ENCODE peak calls at places on chromosome 19, in four cellular contexts. P is lung, Y is RWPE1, R is nephron progenitor cell. O is an unnamed sample.

GRCh38 chr19:2636142-2636896 is 66.2 kb downstream of the GNG7 start:
- DNase-seq in Y (no peak), P (no peak), R (peak), O (no peak)

GRCh38 chr19:50500060-50500752 is 10.8 kb downstream of the JOSD2 start:
- DNase-seq in P (no peak), Y (no peak), R (peak), O (peak)

GRCh38 chr19:17081672-17082630 is 6.4 kb downstream of the MYO9B start:
- DNase-seq in Y (no peak), R (no peak), P (no peak), O (peak)

GRCh38 chr19:14561832-14562351 is 10.0 kb downstream of the NDUFB7 start:
- DNase-seq in R (no peak), P (no peak), Y (peak), O (peak)

GRCh38 chr19:17871878-17872250 is at the start of gene SLC5A5:
- DNase-seq in P (no peak), R (peak), Y (no peak), O (peak)

GRCh38 chr19:39539165-39539518 is 819 bp downstream of the EID2 start:
- DNase-seq in R (no peak), P (no peak), Y (peak), O (no peak)

GRCh38 chr19:18460900-18461299 is 23.0 kb upstream of the ISYNA1 start:
- DNase-seq in R (no peak), Y (no peak), P (no peak), O (no peak)

GRCh38 chr19:12450817-12451216 is 10.0 kb upstream of the ZNF443 start:
- DNase-seq in R (peak), Y (no peak), P (no peak), O (no peak)

GRCh38 chr19:55252760-55253159 is 6.1 kb downstream of the PPP6R1 start:
- DNase-seq in Y (no peak), R (no peak), P (no peak), O (no peak)

GRCh38 chr19:4362871-4363545 is 19.6 kb downstream of the MPND start:
- DNase-seq in P (no peak), R (no peak), Y (no peak), O (no peak)

GRCh38 chr19:12325690-12326089 is 7.7 kb downstream of the ZNF563 start:
- DNase-seq in P (no peak), R (no peak), Y (no peak), O (no peak)

GRCh38 chr19:13260883-13261653 is 110.9 kb downstream of the IER2 start:
- DNase-seq in R (no peak), Y (peak), P (no peak), O (no peak)

GRCh38 chr19:48292798-48293197 is 22.9 kb downstream of the ZNF114 start:
- DNase-seq in Y (peak), R (no peak), P (no peak), O (no peak)

GRCh38 chr19:18895828-18896341 is at the start of gene CERS1:
- DNase-seq in P (no peak), R (peak), Y (no peak), O (peak)

GRCh38 chr19:754530-754929 is 3.6 kb downstream of the MISP start:
- DNase-seq in R (no peak), Y (no peak), P (no peak), O (no peak)
- TF ChIP-seq CTCF in R (no peak), Y (no peak), P (no peak), O (no peak)

GRCh38 chr19:51777570-51778460 is 16.8 kb downstream of the FPR2 start:
- DNase-seq in R (peak), P (peak), Y (peak), O (peak)
- TF ChIP-seq CTCF in R (peak), P (peak), Y (peak), O (peak)

GRCh38 chr19:30170495-30171137 is 201.6 kb upstream of the ZNF536 start:
- DNase-seq in P (no peak), R (no peak), Y (no peak), O (no peak)
- TF ChIP-seq CTCF in P (no peak), R (no peak), Y (no peak), O (no peak)

GRCh38 chr19:709965-710714 is 1.4 kb downstream of the PALM start:
- DNase-seq in P (no peak), R (no peak), Y (no peak), O (peak)

GRCh38 chr19:710767-711166 is 2.0 kb downstream of the PALM start:
- DNase-seq in P (no peak), R (no peak), Y (no peak), O (peak)

GRCh38 chr19:711224-711623 is 2.5 kb downstream of the PALM start:
- DNase-seq in P (no peak), Y (no peak), R (no peak), O (no peak)

GRCh38 chr19:709196-709964 is 645 bp downstream of the PALM start:
- DNase-seq in Y (no peak), P (no peak), R (peak), O (peak)

DNA sequence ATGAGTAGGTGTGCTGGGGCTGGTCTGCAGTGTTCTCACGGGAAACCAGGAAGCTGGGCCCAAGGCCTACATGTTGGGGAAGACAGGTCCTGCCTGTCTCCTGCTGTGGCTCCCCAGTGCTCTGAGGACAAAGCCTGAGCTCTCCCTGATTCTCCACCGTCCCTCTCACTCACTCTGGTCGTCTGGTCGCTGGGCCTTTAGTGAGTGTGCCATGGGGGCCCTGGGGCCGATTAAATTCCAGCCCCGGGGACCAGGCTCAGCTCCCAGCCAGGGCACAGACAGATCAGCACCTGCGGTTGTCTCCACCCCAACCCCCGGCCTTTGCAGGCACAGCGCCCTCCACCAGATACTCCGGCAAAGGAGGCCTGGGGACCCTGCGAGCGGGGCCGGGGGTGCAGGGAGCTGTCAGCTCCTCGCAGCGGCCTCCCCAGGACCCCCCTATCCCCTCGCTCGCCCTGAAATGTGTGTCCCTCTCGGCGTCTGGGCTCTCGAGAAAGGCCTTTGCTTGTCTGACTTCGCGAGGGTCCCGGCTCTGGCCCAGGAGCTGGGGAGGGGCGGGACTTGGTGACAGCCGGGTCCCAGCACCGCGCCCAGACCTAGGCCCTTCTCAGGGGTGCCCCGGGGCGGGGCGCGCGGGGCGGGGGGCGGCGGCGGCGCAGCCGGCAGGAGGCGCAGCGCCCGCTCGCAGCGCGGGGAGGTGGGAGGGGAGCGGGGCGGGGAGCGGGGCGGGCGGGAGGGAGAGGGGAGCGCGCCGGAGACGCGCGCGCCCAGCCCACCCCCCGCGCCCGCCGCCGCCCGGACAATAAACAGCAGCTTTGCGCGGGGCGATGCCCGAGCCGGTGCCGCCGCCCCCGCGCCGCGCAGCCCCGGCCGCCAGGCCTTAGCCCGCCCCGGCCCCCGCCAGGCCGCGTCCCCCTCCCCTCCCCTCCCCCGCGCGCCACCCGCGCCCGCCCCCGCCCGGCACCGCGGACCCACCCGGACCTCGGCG is at the start of gene PALM:
- DNase-seq in Y (no peak), R (peak), P (no peak), O (peak)
- TF ChIP-seq CTCF in Y (peak), R (no peak), P (no peak), O (no peak)

DNA sequence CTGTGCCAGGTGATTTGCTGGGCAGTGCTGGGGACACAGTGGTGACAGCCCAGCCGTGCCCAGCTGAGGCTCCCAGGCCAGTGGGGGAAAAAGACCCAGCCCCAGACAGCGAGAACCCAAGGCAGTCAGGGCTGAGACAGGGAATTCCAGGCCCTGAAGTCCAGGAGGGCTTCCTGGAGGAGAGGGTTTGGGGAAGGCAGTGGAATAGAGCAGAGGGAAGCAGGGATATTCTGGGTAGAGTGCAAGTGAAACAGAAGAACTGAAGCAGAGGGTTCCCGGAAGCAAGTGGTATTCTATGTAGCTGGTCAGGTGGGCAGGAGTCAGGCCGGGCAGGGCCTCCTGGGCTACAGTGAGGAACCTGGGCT is 1.3 kb upstream of the CEACAM16 start:
- DNase-seq in P (no peak), Y (no peak), R (no peak), O (no peak)
- TF ChIP-seq CTCF in P (no peak), Y (no peak), R (no peak), O (no peak)

GRCh38 chr19:46927893-46928292 is 67.1 kb downstream of the ARHGAP35 start:
- DNase-seq in R (no peak), Y (no peak), P (no peak), O (no peak)

GRCh38 chr19:46931197-46931596 is 70.4 kb downstream of the ARHGAP35 start:
- DNase-seq in Y (no peak), P (no peak), R (no peak), O (no peak)

GRCh38 chr19:46926201-46927071 is 65.6 kb downstream of the ARHGAP35 start:
- DNase-seq in Y (no peak), P (no peak), R (no peak), O (no peak)

GRCh38 chr19:46927106-46927505 is 66.3 kb downstream of the ARHGAP35 start:
- DNase-seq in Y (peak), P (no peak), R (no peak), O (no peak)

GRCh38 chr19:46928951-46929350 is 68.2 kb downstream of the ARHGAP35 start:
- DNase-seq in P (no peak), Y (no peak), R (no peak), O (no peak)
- TF ChIP-seq CTCF in P (no peak), Y (no peak), R (no peak), O (no peak)

DNA sequence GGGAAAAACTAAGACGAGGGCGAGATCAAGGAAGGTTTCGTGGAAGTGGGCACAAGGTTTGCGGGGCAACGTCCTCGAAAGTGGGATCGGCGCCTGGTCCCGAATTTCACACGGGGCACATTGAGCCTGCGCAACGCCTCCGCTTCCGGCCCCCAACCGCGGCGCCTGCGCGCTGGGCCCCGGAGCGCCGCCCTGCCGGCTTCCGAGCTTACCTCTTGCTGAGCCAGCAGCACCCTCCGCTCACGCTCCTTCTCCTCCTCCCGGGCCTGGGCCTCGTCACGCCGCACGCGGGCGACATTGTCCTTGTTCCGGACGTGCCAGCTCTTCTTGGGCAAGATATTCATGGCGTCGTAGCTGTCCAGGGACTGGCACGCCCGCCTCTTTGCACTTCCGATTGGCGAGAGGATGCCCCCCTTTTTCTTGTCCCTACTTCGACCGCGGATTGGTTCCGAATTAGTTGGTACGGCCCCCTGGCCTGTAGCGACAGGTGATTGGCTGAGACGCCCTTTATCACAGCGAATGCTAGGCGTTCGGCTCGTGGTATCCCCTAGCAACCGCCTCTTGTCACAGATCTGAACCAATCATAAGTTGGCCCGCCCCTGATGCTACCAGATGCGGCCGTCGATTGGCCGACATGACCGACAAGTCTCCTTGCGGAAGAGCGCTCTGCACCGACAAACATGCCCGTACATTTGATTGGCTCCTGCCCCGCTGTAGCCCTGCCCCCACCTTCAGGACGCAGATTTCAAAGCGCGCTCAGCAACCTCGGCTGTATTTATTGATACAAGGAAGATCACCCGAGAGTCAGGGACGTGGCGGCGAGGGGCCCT is at the start of gene LENG1:
- DNase-seq in R (peak), Y (peak), P (peak), O (peak)
- TF ChIP-seq CTCF in R (peak), Y (peak), P (peak), O (no peak)

DNA sequence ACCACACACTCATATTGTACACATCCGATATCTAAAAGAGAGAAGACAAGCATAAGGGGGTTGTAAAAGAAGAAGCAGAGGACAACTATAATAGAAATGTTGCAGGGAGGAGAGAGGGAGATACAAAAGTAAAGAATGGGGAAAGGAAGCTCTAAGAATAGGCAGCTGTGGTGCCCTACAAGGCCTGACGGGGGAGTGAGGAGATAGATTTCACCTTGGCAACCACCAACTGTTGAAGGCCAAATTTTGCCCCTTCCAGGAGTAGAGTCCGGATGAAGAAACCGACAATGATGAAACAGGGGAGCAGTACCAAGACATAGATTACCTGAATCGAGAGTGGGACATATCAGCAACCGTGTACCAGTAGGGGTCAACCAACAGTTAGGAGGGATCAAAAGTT is 15.9 kb downstream of the SLC6A16 start:
- DNase-seq in R (no peak), P (no peak), Y (no peak), O (no peak)
- TF ChIP-seq CTCF in R (no peak), P (no peak), Y (no peak), O (no peak)